ENCODE peak calls at places on chromosomes 1 and 21, in ten cellular contexts. M is NCI-H1105 treated with DMSO at 0.1 percent for 48 hours; E is activated CD4-positive, alpha-beta T cell treated with anti-CD3 and anti-CD28 coated beads, Interleukin-2, amount 50 U/mL, for 1 hour; D is stomach; X is HT-29; Y is NK-92 treated with Interleukin-12 subunit alpha and Interleukin-12 subunit beta, amount 100 ng/mL, for 24 hours; B is SK-N-SH; S is cardiac fibroblast; C is sigmoid colon; K is activated T-helper 9 cell treated with anti-CD3 and anti-CD28 coated beads, Interleukin-2, amount 50 U/mL, for 16 hours. O is an unnamed sample.

GRCh38 chr1:228396770-228397453 is 9.7 kb downstream of the TRIM11 start:
- DNase-seq in M (no peak), E (no peak), D (no peak), X (no peak), Y (no peak), B (no peak), S (no peak), C (peak; percentile 57), K (no peak), O (no peak)

GRCh38 chr1:111515291-111516007 is 12.0 kb upstream of the ADORA3 start:
- DNase-seq in M (peak; percentile 32), E (no peak), D (peak; percentile 44), X (no peak), Y (no peak), B (peak; percentile 39), S (peak; percentile 70), C (peak; percentile 83), K (no peak), O (peak; percentile 81)

GRCh38 chr21:36297938-36298572 is 21.9 kb upstream of the MORC3 start:
- DNase-seq in M (no peak), E (peak; percentile 71), D (peak; percentile 56), X (peak; percentile 78), Y (peak; percentile 29), B (no peak), S (no peak), C (peak; percentile 69), K (peak; percentile 37), O (peak; percentile 60)

GRCh38 chr1:214603819-214604252 is 841 bp downstream of the CENPF start:
- DNase-seq in M (peak; percentile 39), E (no peak), D (no peak), X (peak; percentile 36), Y (no peak), B (peak; percentile 60), S (no peak), C (no peak), K (no peak), O (peak; percentile 20)

GRCh38 chr1:27007909-27008582 is 4.6 kb downstream of the TENT5B start:
- DNase-seq in M (no peak), E (no peak), D (peak; percentile 83), X (peak; percentile 94), Y (no peak), B (no peak), S (no peak), C (no peak), K (no peak), O (no peak)

GRCh38 chr21:24076179-24076578 is 1531.1 kb downstream of the MRPL39 start:
- DNase-seq in M (peak; percentile 15), E (no peak), D (no peak), X (no peak), Y (no peak), B (no peak), S (peak; percentile 45), C (no peak), K (no peak), O (no peak)

GRCh38 chr1:154342836-154343472 is 17.6 kb downstream of the ATP8B2 start:
- DNase-seq in M (no peak), E (peak; percentile 69), D (peak; percentile 47), X (no peak), Y (no peak), B (no peak), S (no peak), C (no peak), K (peak; percentile 61), O (no peak)

GRCh38 chr1:36924282-36924791 is 110.0 kb downstream of the GRIK3 start:
- DNase-seq in M (no peak), E (peak; percentile 16), D (peak; percentile 49), X (peak; percentile 42), Y (no peak), B (peak; percentile 38), S (peak; percentile 15), C (peak; percentile 63), K (no peak), O (peak; percentile 49)